ENCODE peak calls at places on chromosomes 5 and 9, in eight cellular contexts. Q is prostate gland, D is heart right ventricle, S is foreskin keratinocyte, R is ovary, U is HFF-Myc, X is omental fat pad, L is K562. J is an unnamed sample.

GRCh38 chr9:131734165-131734610 is 5.7 kb downstream of the RAPGEF1 start:
- DNase-seq in S (no peak), L (no peak), U (no peak), R (no peak), D (peak; percentile 55), X (no peak), Q (no peak), J (no peak)

GRCh38 chr9:97384406-97385262 is 27.3 kb upstream of the TDRD7 start:
- DNase-seq in R (no peak), U (no peak), S (no peak), Q (no peak), X (no peak), L (no peak), D (no peak), J (no peak)

GRCh38 chr5:43711496-43711895 is 108.5 kb downstream of the NNT start:
- DNase-seq in U (no peak), S (peak; percentile 72), Q (no peak), L (no peak), X (no peak), R (no peak), D (no peak), J (no peak)

GRCh38 chr9:127700140-127700539 is 6.6 kb upstream of the CFAP157 start:
- DNase-seq in S (no peak), Q (no peak), L (no peak), D (no peak), X (no peak), U (no peak), R (no peak), J (no peak)

GRCh38 chr9:134178781-134179551 is 14.6 kb upstream of the RNU6ATAC start:
- DNase-seq in Q (no peak), S (no peak), D (no peak), L (no peak), X (no peak), R (peak; percentile 91), U (no peak), J (no peak)

GRCh38 chr9:12718482-12719026 is 25.4 kb downstream of the TYRP1 start:
- DNase-seq in D (no peak), Q (no peak), S (peak; percentile 61), X (no peak), U (no peak), L (no peak), R (no peak), J (peak; percentile 5)

GRCh38 chr5:175750476-175751080 is 92.7 kb downstream of the HRH2 start:
- DNase-seq in L (no peak), U (no peak), D (no peak), S (no peak), R (no peak), Q (no peak), X (no peak), J (no peak)

GRCh38 chr5:50886657-50887056 is 220.2 kb downstream of the PARP8 start:
- DNase-seq in S (no peak), Q (no peak), L (no peak), U (no peak), R (no peak), D (no peak), X (no peak), J (peak; percentile 6)

GRCh38 chr5:39742916-39743315 is 318.1 kb upstream of the DAB2 start:
- DNase-seq in S (no peak), X (no peak), U (no peak), L (no peak), D (no peak), Q (no peak), R (no peak), J (no peak)

GRCh38 chr5:139649082-139649991 is 1.2 kb downstream of the CXXC5 start:
- DNase-seq in X (no peak), D (no peak), Q (no peak), L (peak; percentile 62), S (no peak), U (no peak), R (no peak), J (peak; percentile 40)

GRCh38 chr9:121865884-121866283 is 214.4 kb downstream of the DAB2IP start:
- DNase-seq in L (no peak), R (no peak), S (no peak), D (no peak), Q (no peak), U (no peak), X (no peak), J (no peak)

GRCh38 chr9:9341203-9341602 is 1271.6 kb downstream of the PTPRD start:
- DNase-seq in L (no peak), D (no peak), U (no peak), X (no peak), S (no peak), R (no peak), Q (no peak), J (no peak)

GRCh38 chr9:9337129-9337528 is 1275.7 kb downstream of the PTPRD start:
- DNase-seq in Q (no peak), X (no peak), D (no peak), U (no peak), R (no peak), L (no peak), S (no peak), J (no peak)
- TF ChIP-seq CTCF in Q (no peak), X (no peak), D (no peak), U (no peak), R (no peak), L (no peak), S (no peak), J (no peak)

DNA sequence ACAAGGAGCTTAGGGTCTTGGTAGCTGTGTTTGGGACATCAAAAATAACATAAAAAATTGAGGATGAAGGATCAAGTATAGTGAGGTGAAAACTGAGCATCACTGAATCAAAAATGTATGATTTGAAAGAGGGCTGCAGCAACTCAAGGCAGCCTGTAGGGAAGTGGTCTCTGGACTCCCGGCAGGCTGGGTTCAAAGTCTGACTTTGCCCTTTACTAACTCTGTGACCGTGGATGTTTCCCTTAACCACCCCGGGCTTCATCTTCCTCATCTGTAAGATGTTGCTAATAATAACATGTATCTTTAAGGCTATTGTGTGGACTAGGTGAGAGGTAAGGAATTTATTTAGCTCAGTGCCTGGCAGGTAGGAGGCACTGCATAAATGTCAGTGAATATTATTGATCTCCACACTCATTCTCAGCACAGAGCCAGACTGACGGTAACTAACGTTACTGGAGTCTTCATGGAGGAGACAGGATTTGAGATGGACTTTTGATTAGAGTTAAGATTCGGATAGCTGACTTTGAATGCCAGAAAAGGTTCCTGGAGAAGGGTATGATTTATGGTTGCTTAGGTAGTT is 367.3 kb downstream of the NDUFS4 start:
- DNase-seq in L (no peak), X (no peak), S (no peak), D (no peak), R (no peak), U (no peak), Q (no peak), J (no peak)
- TF ChIP-seq CTCF in L (no peak), X (no peak), S (no peak), D (no peak), R (no peak), U (no peak), Q (no peak), J (no peak)

GRCh38 chr5:61139094-61139873 is 23.0 kb downstream of the SMIM15 start:
- DNase-seq in U (no peak), R (no peak), L (no peak), D (no peak), S (no peak), Q (no peak), X (no peak), J (no peak)
- TF ChIP-seq CTCF in U (peak; percentile 37), R (no peak), L (peak; percentile 41), D (no peak), S (peak; percentile 56), Q (no peak), X (no peak), J (no peak)

GRCh38 chr9:86624616-86625015 is 270.4 kb upstream of the TUT7 start:
- DNase-seq in U (no peak), X (no peak), Q (no peak), R (no peak), D (no peak), L (no peak), S (no peak), J (no peak)

GRCh38 chr9:86632537-86632936 is 278.3 kb upstream of the TUT7 start:
- DNase-seq in S (no peak), R (no peak), U (no peak), X (no peak), L (no peak), D (no peak), Q (no peak), J (no peak)

GRCh38 chr9:86629530-86629929 is 275.3 kb upstream of the TUT7 start:
- DNase-seq in L (no peak), D (no peak), U (no peak), X (no peak), Q (no peak), S (no peak), R (no peak), J (no peak)

DNA sequence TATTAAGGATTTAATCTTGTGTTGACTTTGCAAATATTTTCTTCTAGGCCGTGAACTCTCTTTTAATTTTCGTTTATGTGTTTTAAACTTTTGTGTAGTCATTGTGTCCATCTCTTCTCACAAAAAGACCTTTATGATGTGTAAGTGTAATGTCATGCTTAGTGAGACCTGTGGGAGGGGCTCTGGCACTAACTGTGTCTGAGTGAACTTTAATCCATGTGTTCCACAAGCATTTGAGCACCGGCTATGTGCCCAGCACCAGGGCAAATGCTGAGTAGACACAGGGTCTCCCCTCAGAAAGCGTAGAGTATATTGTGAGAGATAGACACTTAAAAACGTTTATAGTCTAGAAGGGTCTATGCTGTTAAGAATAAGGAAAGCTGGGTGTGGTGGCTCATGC is 272.6 kb upstream of the TUT7 start:
- DNase-seq in X (no peak), U (no peak), Q (no peak), L (no peak), R (no peak), S (no peak), D (no peak), J (no peak)
- TF ChIP-seq CTCF in X (no peak), U (no peak), Q (no peak), L (no peak), R (no peak), S (no peak), D (no peak), J (no peak)

GRCh38 chr9:84808416-84808815 is 138.9 kb downstream of the NTRK2 start:
- DNase-seq in X (no peak), S (peak; percentile 59), Q (no peak), R (no peak), D (no peak), L (no peak), U (no peak), J (no peak)
- TF ChIP-seq CTCF in X (no peak), S (no peak), Q (no peak), R (no peak), D (no peak), L (no peak), U (no peak), J (no peak)

J was measured in endothelial cell.